ENCODE peak calls at places on chromosomes 16 and 17, in seven cellular contexts. One of them, this sample, is unnamed.

GRCh38 chr17:72837335-72837734 is 255.2 kb downstream of the SLC39A11 start:
- DNase-seq in tibial artery: no peak
- DNase-seq in EL: no peak
- DNase-seq in activated CD4-positive, alpha-beta T cell treated with anti-CD3 and anti-CD28 coated beads, Interleukin-2, amount 50 U/mL, for 1 hour: no peak
- DNase-seq in right atrium auricular region: no peak
- DNase-seq in activated T-cell treated with anti-CD3 and anti-CD28 coated beads for 24 hours: no peak
- DNase-seq in naive thymus-derived CD4-positive, alpha-beta T cell: no peak
- DNase-seq in this sample: no peak

GRCh38 chr16:4200781-4201137 is 41.1 kb downstream of the SRL start:
- DNase-seq in tibial artery: no peak
- DNase-seq in EL: peak; percentile 56
- DNase-seq in activated CD4-positive, alpha-beta T cell treated with anti-CD3 and anti-CD28 coated beads, Interleukin-2, amount 50 U/mL, for 1 hour: no peak
- DNase-seq in right atrium auricular region: no peak
- DNase-seq in activated T-cell treated with anti-CD3 and anti-CD28 coated beads for 24 hours: no peak
- DNase-seq in naive thymus-derived CD4-positive, alpha-beta T cell: no peak
- DNase-seq in this sample: no peak

GRCh38 chr16:67396159-67396774 is 3.0 kb upstream of the TPPP3 start:
- DNase-seq in tibial artery: peak; percentile 76
- DNase-seq in EL: peak; percentile 79
- DNase-seq in activated CD4-positive, alpha-beta T cell treated with anti-CD3 and anti-CD28 coated beads, Interleukin-2, amount 50 U/mL, for 1 hour: no peak
- DNase-seq in right atrium auricular region: peak; percentile 94
- DNase-seq in activated T-cell treated with anti-CD3 and anti-CD28 coated beads for 24 hours: no peak
- DNase-seq in naive thymus-derived CD4-positive, alpha-beta T cell: no peak
- DNase-seq in this sample: no peak

GRCh38 chr16:27174007-27174406 is 29.3 kb upstream of the KDM8 start:
- DNase-seq in tibial artery: no peak
- DNase-seq in EL: no peak
- DNase-seq in activated CD4-positive, alpha-beta T cell treated with anti-CD3 and anti-CD28 coated beads, Interleukin-2, amount 50 U/mL, for 1 hour: peak; percentile 56
- DNase-seq in right atrium auricular region: no peak
- DNase-seq in activated T-cell treated with anti-CD3 and anti-CD28 coated beads for 24 hours: peak; percentile 22
- DNase-seq in naive thymus-derived CD4-positive, alpha-beta T cell: peak; percentile 53
- DNase-seq in this sample: peak; percentile 74

GRCh38 chr17:36544049-36544319 is 735 bp upstream of the GGNBP2 start:
- DNase-seq in tibial artery: peak; percentile 72
- DNase-seq in EL: peak; percentile 53
- DNase-seq in activated CD4-positive, alpha-beta T cell treated with anti-CD3 and anti-CD28 coated beads, Interleukin-2, amount 50 U/mL, for 1 hour: no peak
- DNase-seq in right atrium auricular region: peak; percentile 66
- DNase-seq in activated T-cell treated with anti-CD3 and anti-CD28 coated beads for 24 hours: no peak
- DNase-seq in naive thymus-derived CD4-positive, alpha-beta T cell: no peak
- DNase-seq in this sample: no peak

GRCh38 chr17:75557075-75557851 is 30.3 kb upstream of the MYO15B start:
- DNase-seq in tibial artery: no peak
- DNase-seq in EL: peak; percentile 82
- DNase-seq in activated CD4-positive, alpha-beta T cell treated with anti-CD3 and anti-CD28 coated beads, Interleukin-2, amount 50 U/mL, for 1 hour: no peak
- DNase-seq in right atrium auricular region: no peak
- DNase-seq in activated T-cell treated with anti-CD3 and anti-CD28 coated beads for 24 hours: no peak
- DNase-seq in naive thymus-derived CD4-positive, alpha-beta T cell: no peak
- DNase-seq in this sample: no peak

GRCh38 chr17:80005360-80006338 is 30.0 kb downstream of the TBC1D16 start:
- DNase-seq in tibial artery: no peak
- DNase-seq in EL: peak; percentile 41
- DNase-seq in activated CD4-positive, alpha-beta T cell treated with anti-CD3 and anti-CD28 coated beads, Interleukin-2, amount 50 U/mL, for 1 hour: peak; percentile 60
- DNase-seq in right atrium auricular region: no peak
- DNase-seq in activated T-cell treated with anti-CD3 and anti-CD28 coated beads for 24 hours: no peak
- DNase-seq in naive thymus-derived CD4-positive, alpha-beta T cell: peak; percentile 50
- DNase-seq in this sample: peak; percentile 60

GRCh38 chr16:29230671-29231091 is 175.8 kb downstream of the NPIPB11 start:
- DNase-seq in tibial artery: peak; percentile 64
- DNase-seq in EL: no peak
- DNase-seq in activated CD4-positive, alpha-beta T cell treated with anti-CD3 and anti-CD28 coated beads, Interleukin-2, amount 50 U/mL, for 1 hour: no peak
- DNase-seq in right atrium auricular region: no peak
- DNase-seq in activated T-cell treated with anti-CD3 and anti-CD28 coated beads for 24 hours: no peak
- DNase-seq in naive thymus-derived CD4-positive, alpha-beta T cell: no peak
- DNase-seq in this sample: no peak

GRCh38 chr16:77636615-77637014 is 85.7 kb upstream of the NUDT7 start:
- DNase-seq in tibial artery: no peak
- DNase-seq in EL: no peak
- DNase-seq in activated CD4-positive, alpha-beta T cell treated with anti-CD3 and anti-CD28 coated beads, Interleukin-2, amount 50 U/mL, for 1 hour: no peak
- DNase-seq in right atrium auricular region: no peak
- DNase-seq in activated T-cell treated with anti-CD3 and anti-CD28 coated beads for 24 hours: no peak
- DNase-seq in naive thymus-derived CD4-positive, alpha-beta T cell: no peak
- DNase-seq in this sample: no peak

GRCh38 chr17:601462-602303 is 113.0 kb downstream of the VPS53 start:
- DNase-seq in tibial artery: no peak
- DNase-seq in EL: peak; percentile 21
- DNase-seq in activated CD4-positive, alpha-beta T cell treated with anti-CD3 and anti-CD28 coated beads, Interleukin-2, amount 50 U/mL, for 1 hour: no peak
- DNase-seq in right atrium auricular region: no peak
- DNase-seq in activated T-cell treated with anti-CD3 and anti-CD28 coated beads for 24 hours: no peak
- DNase-seq in naive thymus-derived CD4-positive, alpha-beta T cell: no peak
- DNase-seq in this sample: no peak

This sample was measured in naive B cell.